ENCODE peak calls at places on chromosome 3, in seven cellular contexts. K, R, T, L, V, H and I are unnamed samples.
A peak's percentile ranks its signal among the peaks of the same experiment; 100 is the strongest.

GRCh38 chr3:29185706-29186105 is 95.2 kb upstream of the RBMS3 start:
- DNase-seq in K (no peak), R (no peak), T (no peak), L (no peak), V (no peak), H (no peak), I (no peak)

GRCh38 chr3:197478746-197479668 is 76.8 kb downstream of the BDH1 start:
- DNase-seq in K (no peak), R (no peak), T (no peak), L (peak; percentile 44), V (no peak), H (no peak), I (no peak)

GRCh38 chr3:156687023-156687422 is 12.6 kb downstream of the TIPARP start:
- DNase-seq in K (no peak), R (no peak), T (no peak), L (no peak), V (no peak), H (no peak), I (no peak)

GRCh38 chr3:127396473-127396872 is 108.6 kb upstream of the PRR20G start:
- DNase-seq in K (no peak), R (no peak), T (no peak), L (no peak), V (no peak), H (no peak), I (no peak)

GRCh38 chr3:196207159-196207832 is 3.9 kb downstream of the ZDHHC19 start:
- DNase-seq in K (peak; percentile 55), R (no peak), T (no peak), L (no peak), V (no peak), H (peak; percentile 31), I (no peak)

GRCh38 chr3:30693470-30694120 is 87.2 kb downstream of the TGFBR2 start:
- DNase-seq in K (peak; percentile 55), R (no peak), T (no peak), L (peak; percentile 39), V (no peak), H (peak; percentile 52), I (no peak)

GRCh38 chr3:98243843-98244242 is 20.2 kb upstream of the OR5H6 start:
- DNase-seq in K (no peak), R (no peak), T (no peak), L (no peak), V (no peak), H (no peak), I (no peak)

GRCh38 chr3:101077361-101078011 is 84.3 kb upstream of the ABI3BP start:
- DNase-seq in K (peak; percentile 28), R (no peak), T (no peak), L (no peak), V (no peak), H (no peak), I (no peak)

GRCh38 chr3:155963557-155963956 is 93.1 kb downstream of the GMPS start:
- DNase-seq in K (no peak), R (no peak), T (no peak), L (no peak), V (no peak), H (no peak), I (no peak)

GRCh38 chr3:38474928-38475605 is 21.1 kb upstream of the EXOG start:
- DNase-seq in K (no peak), R (no peak), T (no peak), L (no peak), V (no peak), H (no peak), I (no peak)

GRCh38 chr3:168545591-168545990 is 449.9 kb upstream of the GOLIM4 start:
- DNase-seq in K (no peak), R (no peak), T (peak; percentile 45), L (peak; percentile 62), V (no peak), H (no peak), I (no peak)

GRCh38 chr3:97996988-97997387 is 24.8 kb upstream of the RIOX2 start:
- DNase-seq in K (no peak), R (no peak), T (no peak), L (no peak), V (no peak), H (no peak), I (no peak)

GRCh38 chr3:10398341-10398740 is 77.4 kb upstream of the SEC13 start:
- DNase-seq in K (no peak), R (no peak), T (no peak), L (no peak), V (no peak), H (no peak), I (no peak)

GRCh38 chr3:128151758-128152274 is 1.5 kb upstream of the EEFSEC start:
- DNase-seq in K (no peak), R (no peak), T (no peak), L (no peak), V (no peak), H (no peak), I (no peak)

GRCh38 chr3:192332386-192333291 is 394.7 kb downstream of the FGF12 start:
- DNase-seq in K (no peak), R (no peak), T (no peak), L (no peak), V (no peak), H (no peak), I (no peak)

GRCh38 chr3:143951351-143951971 is 20.2 kb upstream of the DIPK2A start:
- DNase-seq in K (peak; percentile 14), R (no peak), T (no peak), L (no peak), V (no peak), H (peak; percentile 9), I (no peak)

GRCh38 chr3:143956858-143957257 is 14.8 kb upstream of the DIPK2A start:
- DNase-seq in K (no peak), R (no peak), T (no peak), L (no peak), V (no peak), H (no peak), I (no peak)

GRCh38 chr3:143955113-143955512 is 16.5 kb upstream of the DIPK2A start:
- DNase-seq in K (no peak), R (no peak), T (no peak), L (no peak), V (no peak), H (no peak), I (no peak)

GRCh38 chr3:143950810-143951209 is 20.8 kb upstream of the DIPK2A start:
- DNase-seq in K (no peak), R (no peak), T (no peak), L (no peak), V (no peak), H (no peak), I (no peak)

DNA sequence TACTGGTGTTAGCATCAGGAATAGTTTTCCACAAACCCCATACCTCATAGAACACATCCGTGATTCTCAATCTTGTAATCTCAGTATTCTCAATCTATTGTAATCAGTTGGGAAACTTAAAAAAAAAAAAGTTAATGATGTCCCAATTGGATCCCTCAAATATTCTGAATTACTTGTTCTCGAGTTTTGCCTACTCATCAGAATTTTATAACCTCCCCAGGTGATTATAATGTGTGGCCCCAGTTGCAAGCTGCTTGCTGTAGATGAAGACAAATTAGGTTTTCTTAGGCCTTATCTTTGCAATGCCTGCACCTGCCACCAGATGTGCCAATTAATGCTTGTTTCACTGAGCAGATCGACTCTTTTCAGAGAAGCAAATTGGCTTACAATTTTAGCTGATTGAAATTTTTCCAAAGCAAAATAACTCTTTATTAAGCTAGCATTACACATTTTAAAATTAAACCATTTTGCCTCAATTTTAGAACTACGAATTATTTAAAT is 19.0 kb upstream of the DIPK2A start:
- DNase-seq in K (no peak), R (no peak), T (no peak), L (no peak), V (no peak), H (no peak), I (no peak)
- H3K4me1 ChIP-seq in K (no peaks in the 10 kb centered on the region), R (no peaks in the 10 kb centered on the region), T (no peaks in the 10 kb centered on the region), L (no peaks in the 10 kb centered on the region), V (no peaks in the 10 kb centered on the region), H (no peaks in the 10 kb centered on the region), I (no peaks in the 10 kb centered on the region)

GRCh38 chr3:170154569-170155143 is 26.9 kb downstream of the PHC3 start:
- DNase-seq in K (no peak), R (no peak), T (no peak), L (no peak), V (no peak), H (no peak), I (no peak)
- H3K4me3 ChIP-seq in K (no peak overlapping the region), R (no peak overlapping the region), T (no peak overlapping the region), L (no peak overlapping the region), V (no peak overlapping the region), H (no peak overlapping the region), I (no peak overlapping the region)

GRCh38 chr3:43156812-43157455 is 51.1 kb upstream of the POMGNT2 start:
- DNase-seq in K (no peak), R (no peak), T (no peak), L (no peak), V (no peak), H (no peak), I (no peak)

GRCh38 chr3:43152649-43153048 is 46.8 kb upstream of the POMGNT2 start:
- DNase-seq in K (no peak), R (no peak), T (no peak), L (no peak), V (no peak), H (no peak), I (no peak)

GRCh38 chr3:43155016-43155415 is 49.1 kb upstream of the POMGNT2 start:
- DNase-seq in K (no peak), R (no peak), T (no peak), L (no peak), V (no peak), H (no peak), I (no peak)

GRCh38 chr3:43153189-43154083 is 47.6 kb upstream of the POMGNT2 start:
- DNase-seq in K (peak; percentile 93), R (peak; percentile 96), T (peak; percentile 57), L (peak; percentile 81), V (peak; percentile 35), H (no peak), I (no peak)

DNA sequence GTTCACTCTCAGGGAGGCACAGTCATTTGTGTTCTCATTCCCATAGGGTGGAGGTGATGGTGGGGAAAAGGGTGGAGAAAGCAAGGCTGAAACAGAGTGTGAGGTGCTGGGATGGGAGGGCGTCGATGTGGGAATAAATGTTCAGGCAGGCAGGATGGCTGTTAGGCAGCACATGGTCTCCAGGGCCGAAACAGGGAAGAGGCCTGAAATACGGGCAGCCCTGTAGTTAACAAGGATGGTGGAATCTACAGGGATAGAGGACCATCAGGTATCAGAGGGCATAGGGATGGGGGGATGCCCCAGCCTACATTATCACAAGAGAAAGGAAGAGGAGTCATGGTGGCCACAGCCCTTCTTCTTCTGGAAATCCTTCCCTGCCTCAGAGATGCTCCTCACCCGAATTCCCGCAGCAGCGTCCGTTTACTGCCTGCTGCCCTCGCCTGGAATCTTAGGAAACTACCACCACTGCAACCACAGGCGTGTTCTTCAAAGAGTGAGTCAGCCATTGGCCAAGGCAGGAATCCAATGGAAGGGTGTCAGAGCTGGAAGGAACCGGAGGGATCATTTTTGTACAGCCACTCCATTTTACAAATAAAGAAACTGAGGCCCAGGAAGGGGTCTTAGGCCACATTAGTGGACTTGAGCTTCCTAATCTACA is 49.7 kb upstream of the POMGNT2 start:
- DNase-seq in K (peak; percentile 81), R (peak; percentile 82), T (peak; percentile 60), L (peak; percentile 73), V (peak; percentile 73), H (no peak), I (no peak)
- TF ChIP-seq CTCF in K (peak; percentile 43), R (peak; percentile 59), T (peak; percentile 73), L (peak; percentile 48), V (peak; percentile 66), H (no peak), I (peak; percentile 75)

GRCh38 chr3:123656691-123657090 is 71.8 kb upstream of the HACD2 start:
- DNase-seq in K (no peak), R (no peak), T (no peak), L (no peak), V (no peak), H (no peak), I (no peak)
- H3K4me1 ChIP-seq in K (peaks cover 38% of the 10 kb centered on the region), R (peaks cover 49% of the 10 kb centered on the region), T (peaks cover 85% of the 10 kb centered on the region), L (peaks cover 43% of the 10 kb centered on the region), V (peaks cover 86% of the 10 kb centered on the region), H (no peaks in the 10 kb centered on the region), I (peaks cover 10% of the 10 kb centered on the region)